ENCODE peak calls at places on chromosome 16, in four cellular contexts. O is nucleus accumbens, N is H7, T is hepatic stellate cell. B is an unnamed sample.

GRCh38 chr16:79845006-79845733 is 244.6 kb upstream of the MAF start:
- DNase-seq in N (no peak), T (no peak), O (no peak), B (no peak)

GRCh38 chr16:24976971-24977672 is 38.0 kb downstream of the ARHGAP17 start:
- DNase-seq in N (no peak), T (no peak), O (no peak), B (no peak)

GRCh38 chr16:66705790-66706505 is 9.4 kb upstream of the CMTM4 start:
- DNase-seq in O (no peak), T (peak), N (no peak), B (no peak)

GRCh38 chr16:66296591-66296990 is 69.9 kb upstream of the CDH5 start:
- DNase-seq in N (no peak), T (no peak), O (no peak), B (no peak)

GRCh38 chr16:57051696-57052228 is 40.6 kb upstream of the CPNE2 start:
- DNase-seq in O (no peak), T (no peak), N (no peak), B (no peak)

GRCh38 chr16:73023752-73024570 is 24.0 kb downstream of the ZFHX3 start:
- DNase-seq in O (no peak), N (no peak), T (no peak), B (no peak)

GRCh38 chr16:70495425-70496182 is 27.8 kb downstream of the COG4 start:
- DNase-seq in O (no peak), T (no peak), N (no peak), B (no peak)

GRCh38 chr16:58459344-58460218 is 40.4 kb upstream of the NDRG4 start:
- DNase-seq in N (no peak), T (no peak), O (no peak), B (no peak)

GRCh38 chr16:3097266-3097665 is 1.8 kb downstream of the ZSCAN10 start:
- DNase-seq in O (no peak), N (peak), T (no peak), B (no peak)

GRCh38 chr16:71474864-71475263 is 12.8 kb upstream of the ZNF23 start:
- DNase-seq in O (no peak), N (no peak), T (peak), B (no peak)

GRCh38 chr16:10683160-10683559 is 11.6 kb downstream of the TEKT5 start:
- DNase-seq in O (no peak), N (peak), T (no peak), B (no peak)

GRCh38 chr16:2244301-2244700 is 7.1 kb downstream of the ECI1 start:
- DNase-seq in N (peak), T (no peak), O (no peak), B (no peak)

GRCh38 chr16:89190150-89190958 is 10.0 kb downstream of the SLC22A31 start:
- DNase-seq in O (no peak), T (no peak), N (peak), B (no peak)

GRCh38 chr16:81447383-81448101 is 2.9 kb downstream of the CMIP start:
- DNase-seq in O (no peak), T (no peak), N (peak), B (no peak)

GRCh38 chr16:89855301-89855945 is 18.0 kb upstream of the TCF25 start:
- DNase-seq in O (no peak), T (no peak), N (peak), B (no peak)

GRCh38 chr16:85350973-85351372 is 238.7 kb upstream of the CIBAR2 start:
- DNase-seq in O (peak), N (no peak), T (peak), B (peak)

GRCh38 chr16:49698931-49699715 is 156.8 kb downstream of the ZNF423 start:
- DNase-seq in O (no peak), T (peak), N (no peak), B (no peak)

GRCh38 chr16:52453661-52454060 is 93.3 kb downstream of the TOX3 start:
- DNase-seq in N (no peak), O (no peak), T (no peak), B (no peak)

GRCh38 chr16:12587170-12587569 is 216.5 kb downstream of the CPPED1 start:
- DNase-seq in O (no peak), T (no peak), N (no peak), B (peak)

GRCh38 chr16:14249291-14250032 is 178.3 kb downstream of the MRTFB start:
- DNase-seq in N (peak), T (peak), O (peak), B (peak)

GRCh38 chr16:29862383-29862883 is 593 bp downstream of the CDIPT start:
- DNase-seq in T (peak), O (peak), N (no peak), B (no peak)

GRCh38 chr16:85888405-85889331 is 10.3 kb upstream of the IRF8 start:
- DNase-seq in T (peak), O (no peak), N (no peak), B (no peak)

GRCh38 chr16:14455577-14455976 is 174.5 kb downstream of the PARN start:
- DNase-seq in O (no peak), T (peak), N (no peak), B (no peak)

GRCh38 chr16:84088695-84089395 is 27.9 kb downstream of the MBTPS1 start:
- DNase-seq in N (no peak), T (no peak), O (no peak), B (no peak)

GRCh38 chr16:685967-686366 is 1.8 kb upstream of the JMJD8 start:
- DNase-seq in O (no peak), T (no peak), N (peak), B (no peak)

GRCh38 chr16:85554791-85555548 is 58.2 kb upstream of the GSE1 start:
- DNase-seq in T (peak), N (peak), O (no peak), B (no peak)

GRCh38 chr16:85205747-85206471 is 93.6 kb upstream of the CIBAR2 start:
- DNase-seq in N (peak), O (no peak), T (peak), B (no peak)

GRCh38 chr16:67393790-67394270 is 532 bp upstream of the TPPP3 start:
- DNase-seq in T (no peak), N (peak), O (no peak), B (no peak)

GRCh38 chr16:86669285-86669805 is 91.0 kb downstream of the FOXL1 start:
- DNase-seq in T (no peak), N (no peak), O (no peak), B (no peak)

GRCh38 chr16:23691483-23692189 is 12.9 kb downstream of the PLK1 start:
- DNase-seq in T (peak), N (no peak), O (no peak), B (no peak)

GRCh38 chr16:82456683-82457082 is 170.1 kb upstream of the CDH13 start:
- DNase-seq in N (peak), O (no peak), T (peak), B (peak)

GRCh38 chr16:89623511-89624232 is 10.2 kb downstream of the DPEP1 start:
- DNase-seq in O (no peak), N (peak), T (no peak), B (no peak)

GRCh38 chr16:29684671-29685070 is 5.7 kb downstream of the QPRT start:
- DNase-seq in T (no peak), O (no peak), N (peak), B (no peak)

GRCh38 chr16:11727945-11728543 is 14.6 kb downstream of the TXNDC11 start:
- DNase-seq in O (no peak), T (no peak), N (no peak), B (no peak)

GRCh38 chr16:88593489-88593888 is 23.3 kb downstream of the ZC3H18 start:
- DNase-seq in N (no peak), O (no peak), T (no peak), B (peak)

GRCh38 chr16:78630102-78630501 is 530.6 kb downstream of the WWOX start:
- DNase-seq in N (no peak), T (no peak), O (no peak), B (no peak)

B was measured in putamen.